ENCODE peak calls at places on chromosomes 13 and 19, in four cellular contexts. A, C, M and D are unnamed samples.

GRCh38 chr13:97028441-97029299 is 34.4 kb upstream of the OXGR1 start:
- DNase-seq in C (no peak), M (peak), A (no peak), D (no peak)

GRCh38 chr13:38900188-38900587 is 90.4 kb downstream of the STOML3 start:
- DNase-seq in A (no peak), M (no peak), C (no peak), D (no peak)

GRCh38 chr19:3010871-3011270 is 18.2 kb downstream of the TLE2 start:
- DNase-seq in M (no peak), C (no peak), A (no peak), D (no peak)

GRCh38 chr19:44891016-44891882 is at the start of gene TOMM40:
- DNase-seq in C (no peak), M (no peak), A (peak), D (peak)

GRCh38 chr13:55361141-55361540 is 1779.6 kb upstream of the PRR20A start:
- DNase-seq in C (no peak), A (no peak), M (no peak), D (no peak)

GRCh38 chr13:26558074-26558805 is 757 bp downstream of the WASF3 start:
- DNase-seq in C (no peak), M (no peak), A (no peak), D (no peak)

GRCh38 chr13:35475960-35476943 is at the start of gene MAB21L1:
- DNase-seq in A (no peak), C (no peak), M (peak), D (no peak)

GRCh38 chr19:16883518-16883917 is 5.3 kb upstream of the F2RL3 start:
- DNase-seq in C (no peak), A (no peak), M (no peak), D (no peak)

GRCh38 chr19:32238076-32238475 is 107.3 kb upstream of the ZNF507 start:
- DNase-seq in M (no peak), C (no peak), A (no peak), D (no peak)

GRCh38 chr19:45150731-45151725 is 9.8 kb downstream of the NKPD1 start:
- DNase-seq in A (no peak), C (no peak), M (no peak), D (no peak)

GRCh38 chr13:99926014-99926731 is 45.4 kb downstream of the ZIC5 start:
- DNase-seq in M (no peak), C (no peak), A (no peak), D (no peak)

GRCh38 chr13:58024103-58024502 is 392.6 kb downstream of the PCDH17 start:
- DNase-seq in A (no peak), C (no peak), M (no peak), D (no peak)

GRCh38 chr19:58154287-58154678 is 3.7 kb upstream of the ZNF329 start:
- DNase-seq in M (peak), C (no peak), A (no peak), D (no peak)

GRCh38 chr13:112077729-112078128 is 10.8 kb downstream of the SOX1 start:
- DNase-seq in M (peak), A (no peak), C (no peak), D (no peak)

GRCh38 chr19:51469629-51470028 is 8.7 kb upstream of the CEACAM18 start:
- DNase-seq in A (no peak), C (no peak), M (no peak), D (no peak)

GRCh38 chr13:33146843-33147611 is 130.8 kb downstream of the KL start:
- DNase-seq in M (no peak), A (no peak), C (no peak), D (no peak)

GRCh38 chr13:67100723-67101122 is 129.4 kb downstream of the PCDH9 start:
- DNase-seq in M (no peak), C (no peak), A (no peak), D (no peak)

GRCh38 chr19:2438178-2438577 is 10.8 kb upstream of the TIMM13 start:
- DNase-seq in A (no peak), M (no peak), C (no peak), D (no peak)

GRCh38 chr13:65932587-65933239 is 1297.4 kb downstream of the PCDH9 start:
- DNase-seq in C (no peak), M (no peak), A (no peak), D (no peak)

GRCh38 chr19:49496574-49497008 is 357 bp downstream of the RPS11 start:
- DNase-seq in A (no peak), C (no peak), M (no peak), D (no peak)

GRCh38 chr13:48233886-48234488 is 981 bp downstream of the ITM2B start:
- DNase-seq in M (no peak), A (no peak), C (no peak), D (no peak)

GRCh38 chr13:100129605-100130004 is 40.7 kb downstream of the PCCA start:
- DNase-seq in C (no peak), A (no peak), M (no peak), D (no peak)

GRCh38 chr13:44140146-44140545 is 233.5 kb upstream of the SERP2 start:
- DNase-seq in C (no peak), A (no peak), M (no peak), D (no peak)

GRCh38 chr13:33168326-33168960 is 117.1 kb downstream of the STARD13 start:
- DNase-seq in A (no peak), M (no peak), C (no peak), D (no peak)

GRCh38 chr13:113560645-113561416 is 23.7 kb upstream of the TFDP1 start:
- DNase-seq in C (no peak), A (no peak), M (no peak), D (no peak)

GRCh38 chr13:103640617-103641016 is 574.4 kb upstream of the SLC10A2 start:
- DNase-seq in C (no peak), A (no peak), M (no peak), D (no peak)

GRCh38 chr13:31073859-31074718 is 87.6 kb downstream of the HSPH1 start:
- DNase-seq in A (no peak), M (no peak), C (no peak), D (no peak)

GRCh38 chr13:27775943-27776342 is 16.3 kb upstream of the GSX1 start:
- DNase-seq in C (no peak), A (no peak), M (no peak), D (no peak)

GRCh38 chr13:45215392-45216077 is 14.7 kb upstream of the KCTD4 start:
- DNase-seq in A (no peak), C (no peak), M (no peak), D (no peak)

GRCh38 chr19:16772841-16773240 is 53.2 kb downstream of the NWD1 start:
- DNase-seq in A (no peak), C (no peak), M (no peak), D (no peak)

GRCh38 chr13:57820924-57821323 is 189.4 kb downstream of the PCDH17 start:
- DNase-seq in M (no peak), C (no peak), A (no peak), D (no peak)

GRCh38 chr13:48412100-48412556 is 785 bp downstream of the LPAR6 start:
- DNase-seq in M (no peak), C (no peak), A (no peak), D (no peak)

DNA sequence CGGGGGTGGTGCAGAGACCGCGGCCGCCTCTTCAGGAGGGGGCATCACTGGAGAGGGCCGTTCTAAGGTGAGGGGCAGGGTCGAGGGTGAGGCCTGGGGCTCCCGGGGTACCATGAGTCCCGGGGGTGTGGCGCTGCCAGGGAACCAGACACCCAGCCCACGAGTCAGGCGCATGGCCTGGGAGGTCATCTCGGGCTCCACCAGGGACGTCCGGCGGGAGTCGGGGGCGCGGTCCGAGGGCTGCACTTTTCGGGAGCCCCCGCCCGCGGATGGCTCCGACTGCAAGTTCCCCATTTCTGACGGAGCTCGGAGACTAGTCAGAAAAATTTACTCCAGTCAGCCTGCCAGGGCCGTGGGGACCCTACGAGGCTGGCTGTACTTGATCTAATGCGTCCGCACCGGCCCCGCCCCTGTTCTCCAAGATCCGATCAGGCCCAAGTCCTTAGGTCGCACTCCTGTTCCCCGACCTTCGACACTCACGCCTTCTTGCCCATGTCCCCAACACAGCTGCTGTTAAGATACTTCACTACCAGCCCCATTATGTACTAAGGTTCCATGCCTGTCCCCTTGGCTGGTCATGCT is 775 bp downstream of the GGN start:
- DNase-seq in M (no peak), A (no peak), C (no peak), D (no peak)
- H3K27ac ChIP-seq in M (peak), A (peak), C (no peak), D (no peak)

GRCh38 chr13:25288966-25289365 is 1.7 kb upstream of the MTMR6 start:
- DNase-seq in M (no peak), C (no peak), A (no peak), D (no peak)
- H3K27ac ChIP-seq in M (no peak), C (no peak), A (no peak), D (no peak)

GRCh38 chr19:6752257-6753177 is 13.0 kb downstream of the TRIP10 start:
- DNase-seq in C (no peak), A (no peak), M (no peak), D (no peak)

GRCh38 chr19:6751189-6751588 is 11.7 kb downstream of the TRIP10 start:
- DNase-seq in A (no peak), C (no peak), M (no peak), D (no peak)

GRCh38 chr19:6754653-6755463 is 12.4 kb downstream of the SH2D3A start:
- DNase-seq in C (no peak), M (no peak), A (no peak), D (no peak)

GRCh38 chr19:6754136-6754535 is 13.1 kb downstream of the SH2D3A start:
- DNase-seq in M (no peak), C (no peak), A (no peak), D (no peak)

GRCh38 chr19:6753178-6754031 is 13.8 kb downstream of the SH2D3A start:
- DNase-seq in M (peak), A (no peak), C (no peak), D (no peak)
- H3K27ac ChIP-seq in M (peak), A (peak), C (no peak), D (no peak)

DNA sequence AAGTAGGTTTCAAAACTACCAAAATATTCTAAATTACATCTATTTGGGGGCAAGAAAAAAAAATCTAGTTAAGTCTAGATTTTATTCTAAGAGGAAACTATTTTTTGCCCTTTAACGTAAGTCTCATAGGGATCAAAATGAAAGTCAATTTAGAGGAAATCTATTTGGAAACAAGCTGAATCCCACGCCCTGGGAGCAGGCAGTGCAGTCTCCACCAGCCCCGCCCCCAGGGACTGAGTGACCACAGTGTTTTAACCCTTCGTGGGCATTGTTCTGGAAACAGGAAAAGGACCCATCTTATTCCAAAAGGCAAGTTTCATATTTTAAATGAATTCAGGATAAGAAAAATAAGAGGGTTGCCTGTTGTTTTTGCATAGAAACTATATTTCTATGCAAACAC is 209.7 kb downstream of the SPRY2 start:
- DNase-seq in A (peak), C (no peak), M (peak), D (peak)
- H3K27ac ChIP-seq in A (no peak), C (no peak), M (peak), D (peak)

GRCh38 chr13:22235285-22235949 is 564.5 kb downstream of the FGF9 start:
- DNase-seq in C (no peak), M (no peak), A (no peak), D (no peak)
- H3K27ac ChIP-seq in C (no peak), M (no peak), A (no peak), D (no peak)

GRCh38 chr19:18168673-18169381 is 4.8 kb upstream of the IFI30 start:
- DNase-seq in M (no peak), C (no peak), A (no peak), D (no peak)
- H3K27ac ChIP-seq in M (no peak), C (no peak), A (no peak), D (no peak)

DNA sequence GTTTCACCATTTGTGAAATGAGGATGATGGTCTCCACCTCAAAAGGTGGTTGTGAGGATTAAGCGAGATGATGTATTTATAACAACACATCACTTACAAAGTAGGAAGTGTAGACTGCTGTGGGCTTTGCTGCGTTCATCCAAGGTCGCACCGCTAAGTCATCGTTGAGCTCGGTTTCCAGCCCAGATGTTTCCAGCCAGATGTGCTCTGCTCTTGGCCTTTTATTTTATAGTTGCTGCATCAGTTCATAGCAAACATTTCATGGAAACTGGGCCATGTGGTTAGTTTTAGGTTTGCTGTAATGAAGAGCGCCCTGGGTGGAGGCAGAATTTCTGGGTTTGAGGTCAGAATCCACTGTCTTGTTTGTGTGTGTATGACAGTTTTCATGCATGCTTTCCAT is 76.5 kb upstream of the RNF113B start:
- DNase-seq in A (no peak), C (no peak), M (no peak), D (no peak)
- H3K27ac ChIP-seq in A (no peak), C (no peak), M (peak), D (no peak)

DNA sequence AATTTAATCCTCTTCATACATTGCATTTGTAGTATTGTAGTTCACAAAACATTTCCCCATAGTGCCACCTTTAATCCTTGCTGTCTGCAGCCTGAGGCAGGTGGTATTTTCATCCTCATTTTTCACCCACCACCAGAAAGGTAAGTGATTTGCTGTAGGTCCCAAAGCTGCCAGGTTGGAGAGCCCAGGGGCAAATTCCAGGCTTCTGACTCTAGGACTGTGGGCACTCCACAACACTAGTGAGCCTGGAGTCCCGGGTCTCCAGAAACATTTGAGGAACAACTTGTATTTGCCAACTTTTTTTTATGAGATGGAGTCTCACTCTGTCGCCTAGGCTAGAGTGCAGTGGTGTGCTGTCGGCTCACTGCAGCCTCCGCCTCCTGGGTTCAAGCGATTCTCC is 6.2 kb downstream of the ILF3 start:
- DNase-seq in A (no peak), C (no peak), M (no peak), D (no peak)
- H3K27ac ChIP-seq in A (no peak), C (no peak), M (no peak), D (no peak)

GRCh38 chr19:293436-294110 is 2.4 kb upstream of the PLPP2 start:
- DNase-seq in M (no peak), A (no peak), C (no peak), D (no peak)

GRCh38 chr19:292951-293350 is 1.7 kb upstream of the PLPP2 start:
- DNase-seq in A (no peak), M (no peak), C (no peak), D (no peak)

GRCh38 chr19:294819-295686 is 3.9 kb upstream of the PLPP2 start:
- DNase-seq in C (no peak), A (no peak), M (no peak), D (peak)

GRCh38 chr19:295687-296370 is 4.6 kb upstream of the PLPP2 start:
- DNase-seq in A (no peak), M (no peak), C (no peak), D (no peak)

GRCh38 chr19:294341-294818 is 3.2 kb upstream of the PLPP2 start:
- DNase-seq in C (no peak), A (no peak), M (no peak), D (no peak)
- H3K27ac ChIP-seq in C (no peak), A (no peak), M (no peak), D (no peak)